ENCODE peak calls at places on chromosomes 16 and 17, in eight cellular contexts. One of them, this sample, is unnamed.
A peak's percentile ranks its signal among the peaks of the same experiment; 100 is the strongest.

GRCh38 chr17:29615048-29615385 is 7.7 kb downstream of the CORO6 start:
- DNase-seq in astrocyte: no peak
- DNase-seq in K562: peak; percentile 50
- DNase-seq in GM23248: peak; percentile 81
- DNase-seq in IMR-90: no peak
- DNase-seq in GM23338: peak; percentile 32
- DNase-seq in MM.1S: no peak
- DNase-seq in fibroblast of lung: no peak
- DNase-seq in this sample: no peak

GRCh38 chr17:8266648-8267479 is 17.8 kb downstream of the PFAS start:
- DNase-seq in astrocyte: no peak
- DNase-seq in K562: no peak
- DNase-seq in GM23248: no peak
- DNase-seq in IMR-90: no peak
- DNase-seq in GM23338: no peak
- DNase-seq in MM.1S: no peak
- DNase-seq in fibroblast of lung: no peak
- DNase-seq in this sample: no peak

GRCh38 chr17:1179635-1180433 is at the start of gene ABR:
- DNase-seq in astrocyte: no peak
- DNase-seq in K562: peak; percentile 16
- DNase-seq in GM23248: peak; percentile 68
- DNase-seq in IMR-90: peak; percentile 26
- DNase-seq in GM23338: peak; percentile 74
- DNase-seq in MM.1S: no peak
- DNase-seq in fibroblast of lung: no peak
- DNase-seq in this sample: peak; percentile 62

GRCh38 chr17:72730091-72730490 is 362.4 kb downstream of the SLC39A11 start:
- DNase-seq in astrocyte: no peak
- DNase-seq in K562: peak; percentile 44
- DNase-seq in GM23248: no peak
- DNase-seq in IMR-90: peak; percentile 85
- DNase-seq in GM23338: no peak
- DNase-seq in MM.1S: no peak
- DNase-seq in fibroblast of lung: peak; percentile 52
- DNase-seq in this sample: peak; percentile 37

GRCh38 chr16:56871172-56871593 is 6.2 kb downstream of the SLC12A3 start:
- DNase-seq in astrocyte: no peak
- DNase-seq in K562: peak; percentile 23
- DNase-seq in GM23248: peak; percentile 87
- DNase-seq in IMR-90: peak; percentile 53
- DNase-seq in GM23338: no peak
- DNase-seq in MM.1S: peak; percentile 54
- DNase-seq in fibroblast of lung: peak; percentile 27
- DNase-seq in this sample: no peak

GRCh38 chr16:20332411-20332810 is 5.1 kb upstream of the GP2 start:
- DNase-seq in astrocyte: no peak
- DNase-seq in K562: no peak
- DNase-seq in GM23248: no peak
- DNase-seq in IMR-90: no peak
- DNase-seq in GM23338: no peak
- DNase-seq in MM.1S: no peak
- DNase-seq in fibroblast of lung: no peak
- DNase-seq in this sample: no peak

GRCh38 chr17:73643012-73643845 is 1.0 kb downstream of the SDK2 start:
- DNase-seq in astrocyte: no peak
- DNase-seq in K562: no peak
- DNase-seq in GM23248: peak; percentile 26
- DNase-seq in IMR-90: no peak
- DNase-seq in GM23338: peak; percentile 61
- DNase-seq in MM.1S: no peak
- DNase-seq in fibroblast of lung: peak; percentile 4
- DNase-seq in this sample: no peak

GRCh38 chr16:58337090-58337444 is 42.2 kb upstream of the PRSS54 start:
- DNase-seq in astrocyte: no peak
- DNase-seq in K562: no peak
- DNase-seq in GM23248: peak; percentile 18
- DNase-seq in IMR-90: no peak
- DNase-seq in GM23338: peak; percentile 21
- DNase-seq in MM.1S: no peak
- DNase-seq in fibroblast of lung: no peak
- DNase-seq in this sample: peak; percentile 20

GRCh38 chr17:58899191-58899590 is 143.5 kb downstream of the PPM1E start:
- DNase-seq in astrocyte: no peak
- DNase-seq in K562: no peak
- DNase-seq in GM23248: no peak
- DNase-seq in IMR-90: no peak
- DNase-seq in GM23338: no peak
- DNase-seq in MM.1S: no peak
- DNase-seq in fibroblast of lung: no peak
- DNase-seq in this sample: no peak

GRCh38 chr17:8696951-8697745 is 47.5 kb downstream of the CCDC42 start:
- DNase-seq in astrocyte: peak; percentile 98
- DNase-seq in K562: no peak
- DNase-seq in GM23248: no peak
- DNase-seq in IMR-90: peak; percentile 94
- DNase-seq in GM23338: peak; percentile 82
- DNase-seq in MM.1S: no peak
- DNase-seq in fibroblast of lung: peak; percentile 98
- DNase-seq in this sample: no peak

GRCh38 chr16:11361751-11362742 is 16.8 kb downstream of the RMI2 start:
- DNase-seq in astrocyte: no peak
- DNase-seq in K562: no peak
- DNase-seq in GM23248: peak; percentile 66
- DNase-seq in IMR-90: no peak
- DNase-seq in GM23338: no peak
- DNase-seq in MM.1S: peak; percentile 83
- DNase-seq in fibroblast of lung: no peak
- DNase-seq in this sample: peak; percentile 56

GRCh38 chr17:51833045-51833444 is 325.5 kb downstream of the CA10 start:
- DNase-seq in astrocyte: no peak
- DNase-seq in K562: no peak
- DNase-seq in GM23248: no peak
- DNase-seq in IMR-90: no peak
- DNase-seq in GM23338: peak; percentile 39
- DNase-seq in MM.1S: no peak
- DNase-seq in fibroblast of lung: no peak
- DNase-seq in this sample: no peak
- H3K27ac ChIP-seq in astrocyte: no peak overlapping the region
- H3K27ac ChIP-seq in K562: no peak overlapping the region
- H3K27ac ChIP-seq in GM23248: no peak overlapping the region
- H3K27ac ChIP-seq in IMR-90: no peak overlapping the region
- H3K27ac ChIP-seq in GM23338: no peak overlapping the region
- H3K27ac ChIP-seq in MM.1S: no peak overlapping the region
- H3K27ac ChIP-seq in fibroblast of lung: no peak overlapping the region
- H3K27ac ChIP-seq in this sample: no peak overlapping the region

DNA sequence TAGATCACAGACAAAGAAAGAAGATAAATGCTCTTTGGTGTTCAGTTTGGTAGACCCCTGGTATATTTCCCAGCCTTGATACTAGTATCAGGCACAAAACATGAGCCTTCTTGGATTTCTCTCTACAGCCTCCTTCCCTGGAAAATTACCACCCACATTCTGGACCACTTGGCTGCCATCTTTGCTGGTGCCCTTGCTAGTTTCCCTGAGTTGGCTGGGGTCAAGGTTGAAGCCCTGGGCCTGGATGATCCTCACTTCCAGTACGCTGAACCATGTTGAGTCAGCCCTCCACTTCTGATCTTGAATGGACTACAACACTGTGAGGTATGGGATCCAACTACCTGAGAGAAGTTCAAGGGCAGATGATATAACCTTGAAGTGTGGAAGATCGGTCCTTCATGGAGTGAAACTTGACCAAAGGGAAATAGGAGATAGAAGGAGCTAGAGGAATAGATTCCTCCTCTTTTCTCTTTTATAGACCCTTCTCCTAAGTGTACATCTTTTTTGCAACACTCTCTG is 501.4 kb downstream of the TMEM114 start:
- DNase-seq in astrocyte: no peak
- DNase-seq in K562: peak; percentile 14
- DNase-seq in GM23248: no peak
- DNase-seq in IMR-90: no peak
- DNase-seq in GM23338: no peak
- DNase-seq in MM.1S: no peak
- DNase-seq in fibroblast of lung: no peak
- DNase-seq in this sample: no peak
- H4K20me1 ChIP-seq in astrocyte: no peaks in the 10 kb centered on the region
- H4K20me1 ChIP-seq in K562: peaks cover 22% of the 10 kb centered on the region
- H4K20me1 ChIP-seq in GM23248: no peaks in the 10 kb centered on the region
- H4K20me1 ChIP-seq in IMR-90: no peaks in the 10 kb centered on the region
- H4K20me1 ChIP-seq in GM23338: no peaks in the 10 kb centered on the region
- H4K20me1 ChIP-seq in MM.1S: no peaks in the 10 kb centered on the region
- H4K20me1 ChIP-seq in fibroblast of lung: no peaks in the 10 kb centered on the region
- H4K20me1 ChIP-seq in this sample: no peaks in the 10 kb centered on the region

GRCh38 chr17:4743216-4743615 is 3.5 kb upstream of the CXCL16 start:
- DNase-seq in astrocyte: no peak
- DNase-seq in K562: no peak
- DNase-seq in GM23248: no peak
- DNase-seq in IMR-90: no peak
- DNase-seq in GM23338: no peak
- DNase-seq in MM.1S: no peak
- DNase-seq in fibroblast of lung: no peak
- DNase-seq in this sample: no peak

GRCh38 chr17:4744999-4745969 is 5.6 kb upstream of the CXCL16 start:
- DNase-seq in astrocyte: no peak
- DNase-seq in K562: no peak
- DNase-seq in GM23248: no peak
- DNase-seq in IMR-90: no peak
- DNase-seq in GM23338: peak; percentile 89
- DNase-seq in MM.1S: no peak
- DNase-seq in fibroblast of lung: no peak
- DNase-seq in this sample: no peak

GRCh38 chr17:4742629-4743028 is 2.9 kb upstream of the CXCL16 start:
- DNase-seq in astrocyte: no peak
- DNase-seq in K562: no peak
- DNase-seq in GM23248: no peak
- DNase-seq in IMR-90: no peak
- DNase-seq in GM23338: no peak
- DNase-seq in MM.1S: no peak
- DNase-seq in fibroblast of lung: no peak
- DNase-seq in this sample: no peak

GRCh38 chr17:4742133-4742532 is 2.4 kb upstream of the CXCL16 start:
- DNase-seq in astrocyte: no peak
- DNase-seq in K562: no peak
- DNase-seq in GM23248: no peak
- DNase-seq in IMR-90: no peak
- DNase-seq in GM23338: no peak
- DNase-seq in MM.1S: no peak
- DNase-seq in fibroblast of lung: no peak
- DNase-seq in this sample: no peak

DNA sequence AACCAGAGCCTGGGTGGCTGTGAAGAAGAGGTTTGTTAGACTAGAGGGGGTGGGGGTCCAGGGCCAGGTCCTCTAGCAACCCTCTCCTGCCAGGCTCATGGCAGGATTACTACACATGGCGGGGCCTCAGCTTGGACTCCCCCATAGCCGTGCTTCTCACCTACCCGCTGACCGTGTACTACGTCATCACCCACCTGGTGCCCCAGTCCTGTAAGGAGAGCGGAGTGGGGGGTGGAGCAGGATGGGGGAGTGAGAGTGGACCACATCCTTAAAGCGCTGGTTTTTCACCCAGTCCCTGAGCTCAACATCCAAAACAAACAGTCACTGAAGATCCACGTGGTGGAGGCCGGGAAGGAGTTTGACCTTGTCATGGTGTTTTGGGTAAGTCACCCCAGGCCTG is 4.2 kb upstream of the CXCL16 start:
- DNase-seq in astrocyte: no peak
- DNase-seq in K562: no peak
- DNase-seq in GM23248: no peak
- DNase-seq in IMR-90: no peak
- DNase-seq in GM23338: no peak
- DNase-seq in MM.1S: no peak
- DNase-seq in fibroblast of lung: no peak
- DNase-seq in this sample: no peak
- H2AFZ ChIP-seq in astrocyte: no peak overlapping the region
- H2AFZ ChIP-seq in K562: no peak overlapping the region
- H2AFZ ChIP-seq in GM23248: no peak overlapping the region
- H2AFZ ChIP-seq in IMR-90: no peak overlapping the region
- H2AFZ ChIP-seq in GM23338: no peak overlapping the region
- H2AFZ ChIP-seq in MM.1S: no peak overlapping the region
- H2AFZ ChIP-seq in fibroblast of lung: no peak overlapping the region
- H2AFZ ChIP-seq in this sample: no peak overlapping the region

GRCh38 chr17:50171371-50172071 is 5.7 kb downstream of the SGCA start:
- DNase-seq in astrocyte: no peak
- DNase-seq in K562: no peak
- DNase-seq in GM23248: no peak
- DNase-seq in IMR-90: no peak
- DNase-seq in GM23338: no peak
- DNase-seq in MM.1S: no peak
- DNase-seq in fibroblast of lung: no peak
- DNase-seq in this sample: no peak

GRCh38 chr17:50169121-50169764 is 3.4 kb downstream of the SGCA start:
- DNase-seq in astrocyte: no peak
- DNase-seq in K562: peak; percentile 71
- DNase-seq in GM23248: peak; percentile 68
- DNase-seq in IMR-90: peak; percentile 74
- DNase-seq in GM23338: peak; percentile 89
- DNase-seq in MM.1S: peak; percentile 59
- DNase-seq in fibroblast of lung: peak; percentile 67
- DNase-seq in this sample: peak; percentile 84

GRCh38 chr17:50169881-50170459 is 4.2 kb downstream of the SGCA start:
- DNase-seq in astrocyte: no peak
- DNase-seq in K562: no peak
- DNase-seq in GM23248: no peak
- DNase-seq in IMR-90: no peak
- DNase-seq in GM23338: no peak
- DNase-seq in MM.1S: no peak
- DNase-seq in fibroblast of lung: no peak
- DNase-seq in this sample: no peak

GRCh38 chr17:50172130-50172529 is 6.3 kb downstream of the SGCA start:
- DNase-seq in astrocyte: no peak
- DNase-seq in K562: no peak
- DNase-seq in GM23248: no peak
- DNase-seq in IMR-90: no peak
- DNase-seq in GM23338: no peak
- DNase-seq in MM.1S: no peak
- DNase-seq in fibroblast of lung: no peak
- DNase-seq in this sample: no peak

DNA sequence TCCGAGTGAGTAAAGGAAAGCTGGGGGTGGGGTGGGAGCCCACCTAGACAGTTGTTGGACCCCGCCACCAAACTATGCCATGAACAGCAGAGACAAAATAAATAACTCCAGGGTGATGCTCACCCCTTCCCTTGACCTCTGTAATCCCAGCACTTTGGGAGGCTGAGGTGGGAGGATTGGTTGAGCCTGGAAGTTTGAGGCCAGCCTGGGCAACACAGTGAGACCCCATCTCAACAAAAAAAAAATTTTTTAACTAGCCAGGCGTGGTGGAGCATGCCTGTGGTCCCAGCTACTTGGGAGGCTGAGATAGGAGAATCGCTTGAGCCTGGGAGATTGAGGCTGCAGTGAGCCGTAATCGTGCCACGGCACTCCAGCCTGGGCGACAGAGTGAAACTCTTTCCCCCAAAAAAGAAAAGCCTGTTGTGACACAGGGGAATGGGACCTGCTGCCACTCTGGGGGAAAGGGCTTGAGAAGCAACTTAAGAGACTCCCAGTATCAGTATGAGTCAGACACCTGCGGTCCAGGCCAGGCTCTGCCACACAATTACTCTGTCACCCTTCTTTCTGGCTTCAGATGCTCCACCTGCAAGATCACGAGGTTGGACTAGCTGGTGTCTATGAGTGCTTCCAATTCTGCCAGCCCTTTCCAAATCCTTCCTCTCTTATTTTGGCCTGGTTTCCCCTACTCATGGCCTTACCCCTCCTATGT is 5.0 kb downstream of the SGCA start:
- DNase-seq in astrocyte: no peak
- DNase-seq in K562: no peak
- DNase-seq in GM23248: no peak
- DNase-seq in IMR-90: no peak
- DNase-seq in GM23338: no peak
- DNase-seq in MM.1S: peak; percentile 87
- DNase-seq in fibroblast of lung: peak; percentile 57
- DNase-seq in this sample: no peak
- H3K27ac ChIP-seq in astrocyte: no peak overlapping the region
- H3K27ac ChIP-seq in K562: no peak overlapping the region
- H3K27ac ChIP-seq in GM23248: no peak overlapping the region
- H3K27ac ChIP-seq in IMR-90: no peak overlapping the region
- H3K27ac ChIP-seq in GM23338: no peak overlapping the region
- H3K27ac ChIP-seq in MM.1S: peak overlapping the region; percentile 49
- H3K27ac ChIP-seq in fibroblast of lung: no peak overlapping the region
- H3K27ac ChIP-seq in this sample: no peak overlapping the region

This sample was measured in OCI-LY7.